ENCODE peak calls at places on chromosomes 11 and 22, in ten cellular contexts. G is pancreas, E is mammary epithelial cell, U is sigmoid colon, P is body of pancreas, Q is ovary, F is HCT116, H is A549, W is right lobe of liver, L is transverse colon. D is an unnamed sample.

GRCh38 chr22:37940698-37941376 is 12.6 kb downstream of the C22orf23 start:
- DNase-seq in G (no peak), E (no peak), U (no peak), P (no peak), Q (no peak), F (no peak), H (no peak), W (no peak), L (no peak), D (no peak)

GRCh38 chr11:126189109-126189929 is 22.1 kb downstream of the RPUSD4 start:
- DNase-seq in G (no peak), E (no peak), U (no peak), P (no peak), Q (no peak), F (no peak), H (no peak), W (no peak), L (peak; percentile 41), D (no peak)

GRCh38 chr22:28819253-28820096 is 19.1 kb upstream of the XBP1 start:
- DNase-seq in G (peak; percentile 80), E (no peak), U (peak; percentile 42), P (peak; percentile 95), Q (no peak), F (no peak), H (no peak), W (peak; percentile 75), L (peak; percentile 69), D (no peak)

GRCh38 chr11:121706884-121707283 is 254.1 kb upstream of the SORL1-AS1 start:
- DNase-seq in G (no peak), E (no peak), U (no peak), P (no peak), Q (no peak), F (no peak), H (no peak), W (no peak), L (no peak), D (no peak)

GRCh38 chr11:14418801-14419417 is 59.9 kb upstream of the RRAS2 start:
- DNase-seq in G (no peak), E (no peak), U (no peak), P (peak; percentile 11), Q (no peak), F (peak; percentile 48), H (peak; percentile 67), W (no peak), L (no peak), D (no peak)

GRCh38 chr11:104106136-104106754 is 57.7 kb downstream of the PDGFD start:
- DNase-seq in G (no peak), E (no peak), U (no peak), P (no peak), Q (no peak), F (no peak), H (no peak), W (no peak), L (no peak), D (no peak)

GRCh38 chr22:44592466-44593180 is 94.6 kb upstream of the RTL6 start:
- DNase-seq in G (no peak), E (no peak), U (no peak), P (no peak), Q (no peak), F (no peak), H (no peak), W (no peak), L (no peak), D (no peak)

GRCh38 chr11:68420171-68420570 is 40.4 kb upstream of the PPP6R3 start:
- DNase-seq in G (no peak), E (no peak), U (no peak), P (no peak), Q (no peak), F (no peak), H (no peak), W (no peak), L (no peak), D (no peak)

GRCh38 chr11:35980646-35981402 is 37.0 kb downstream of the LDLRAD3 start:
- DNase-seq in G (no peak), E (no peak), U (no peak), P (no peak), Q (no peak), F (no peak), H (no peak), W (no peak), L (no peak), D (no peak)

GRCh38 chr22:19679476-19680099 is 34.7 kb upstream of the SEPTIN5 start:
- DNase-seq in G (peak; percentile 43), E (no peak), U (peak; percentile 75), P (peak; percentile 52), Q (peak; percentile 44), F (no peak), H (peak; percentile 7), W (peak; percentile 63), L (peak; percentile 27), D (no peak)

GRCh38 chr11:72373163-72373562 is 61.2 kb downstream of the CLPB start:
- DNase-seq in G (no peak), E (no peak), U (no peak), P (no peak), Q (no peak), F (no peak), H (no peak), W (no peak), L (no peak), D (no peak)

GRCh38 chr11:86632499-86633269 is 39.7 kb downstream of the ME3 start:
- DNase-seq in G (no peak), E (peak; percentile 93), U (peak; percentile 66), P (no peak), Q (no peak), F (peak; percentile 68), H (peak; percentile 89), W (no peak), L (no peak), D (no peak)

GRCh38 chr11:113553905-113554304 is 78.7 kb upstream of the DRD2 start:
- DNase-seq in G (no peak), E (no peak), U (no peak), P (no peak), Q (no peak), F (no peak), H (no peak), W (no peak), L (no peak), D (no peak)
- TF ChIP-seq CTCF in G (no peak), E (no peak), U (no peak), P (no peak), Q (no peak), F (peak; percentile 26), H (no peak), W (no peak), L (no peak), D (no peak)

DNA sequence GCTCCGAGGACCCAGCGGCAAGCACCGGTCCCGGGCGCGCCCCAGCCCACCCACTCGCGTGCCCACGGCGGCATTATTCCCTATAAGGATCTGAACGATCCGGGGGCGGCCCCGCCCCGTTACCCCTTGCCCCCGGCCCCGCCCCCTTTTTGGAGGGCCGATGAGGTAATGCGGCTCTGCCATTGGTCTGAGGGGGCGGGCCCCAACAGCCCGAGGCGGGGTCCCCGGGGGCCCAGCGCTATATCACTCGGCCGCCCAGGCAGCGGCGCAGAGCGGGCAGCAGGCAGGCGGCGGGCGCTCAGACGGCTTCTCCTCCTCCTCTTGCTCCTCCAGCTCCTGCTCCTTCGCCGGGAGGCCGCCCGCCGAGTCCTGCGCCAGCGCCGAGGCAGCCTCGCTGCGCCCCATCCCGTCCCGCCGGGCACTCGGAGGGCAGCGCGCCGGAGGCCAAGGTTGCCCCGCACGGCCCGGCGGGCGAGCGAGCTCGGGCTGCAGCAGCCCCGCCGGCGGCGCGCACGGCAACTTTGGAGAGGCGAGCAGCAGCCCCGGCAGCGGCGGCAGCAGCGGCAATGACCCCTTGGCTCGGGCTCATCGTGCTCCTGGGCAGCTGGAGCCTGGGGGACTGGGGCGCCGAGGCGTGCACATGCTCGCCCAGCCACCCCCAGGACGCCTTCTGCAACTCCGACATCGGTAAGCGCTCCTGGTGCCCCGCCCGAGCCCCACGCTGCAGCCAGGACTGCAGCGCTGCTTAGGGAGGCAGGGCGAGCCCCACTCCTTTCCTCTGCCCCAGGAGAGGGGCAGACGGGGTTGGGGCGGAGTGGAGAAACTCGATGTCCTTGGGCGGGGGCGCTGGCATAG is at the start of gene TIMP3:
- DNase-seq in G (peak; percentile 50), E (peak; percentile 66), U (peak; percentile 96), P (peak; percentile 70), Q (peak; percentile 87), F (no peak), H (no peak), W (peak; percentile 92), L (peak; percentile 74), D (peak; percentile 94)
- H3K27ac ChIP-seq in G (peak within 1 kb of the TSS; percentile 23), E (peak within 1 kb of the TSS; percentile 41), U (peak within 1 kb of the TSS; percentile 89), P (no peak within 1 kb of the TSS), Q (peak within 1 kb of the TSS; percentile 28), F (no peak within 1 kb of the TSS), H (peak within 1 kb of the TSS; percentile 63), W (peak within 1 kb of the TSS; percentile 92), L (peak within 1 kb of the TSS; percentile 75), D (peak within 1 kb of the TSS; percentile 92)

GRCh38 chr11:78261869-78262637 is 73.3 kb downstream of the USP35 start:
- DNase-seq in G (no peak), E (no peak), U (no peak), P (no peak), Q (no peak), F (no peak), H (no peak), W (no peak), L (no peak), D (no peak)

GRCh38 chr11:78265326-78265725 is 76.6 kb downstream of the USP35 start:
- DNase-seq in G (no peak), E (no peak), U (no peak), P (no peak), Q (no peak), F (no peak), H (no peak), W (no peak), L (no peak), D (no peak)

GRCh38 chr11:78268516-78269410 is 80.0 kb downstream of the USP35 start:
- DNase-seq in G (no peak), E (no peak), U (peak; percentile 73), P (no peak), Q (peak; percentile 57), F (no peak), H (no peak), W (no peak), L (no peak), D (peak; percentile 67)

GRCh38 chr11:78262710-78263109 is 74.0 kb downstream of the USP35 start:
- DNase-seq in G (no peak), E (no peak), U (no peak), P (no peak), Q (no peak), F (no peak), H (no peak), W (no peak), L (no peak), D (no peak)

GRCh38 chr11:78266451-78266850 is 77.7 kb downstream of the USP35 start:
- DNase-seq in G (no peak), E (no peak), U (no peak), P (no peak), Q (no peak), F (no peak), H (no peak), W (no peak), L (no peak), D (no peak)
- TF ChIP-seq CTCF in G (no peak), E (no peak), U (no peak), P (no peak), Q (no peak), F (peak; percentile 7), H (no peak), W (no peak), L (no peak), D (no peak)

DNA sequence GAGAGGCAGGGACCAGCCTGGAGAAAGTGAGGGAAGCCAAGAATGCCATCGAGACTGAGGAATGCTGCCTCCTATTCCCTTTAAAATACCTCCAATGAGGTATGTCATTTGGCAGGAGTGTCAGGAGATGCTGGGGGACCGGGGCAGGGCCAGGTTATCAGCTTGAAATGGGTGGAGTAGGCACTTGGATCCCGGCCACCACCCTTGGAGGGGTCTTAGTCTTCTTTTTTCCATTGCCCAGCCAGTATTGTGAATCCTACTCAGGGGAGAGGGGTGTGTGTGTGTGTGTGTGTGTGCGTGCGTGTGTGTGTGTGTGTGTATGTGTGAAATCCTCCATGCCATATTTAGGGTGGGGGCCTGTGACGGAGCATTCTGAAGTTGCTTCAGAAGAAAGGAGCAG is 116.2 kb downstream of the ZBTB16 start:
- DNase-seq in G (no peak), E (no peak), U (no peak), P (no peak), Q (no peak), F (no peak), H (no peak), W (no peak), L (no peak), D (peak; percentile 39)
- H3K27ac ChIP-seq in G (peak overlapping the region; percentile 79), E (no peak overlapping the region), U (peak overlapping the region; percentile 96), P (peak overlapping the region; percentile 98), Q (no peak overlapping the region), F (no peak overlapping the region), H (no peak overlapping the region), W (peak overlapping the region; percentile 96), L (peak overlapping the region; percentile 94), D (peak overlapping the region; percentile 98)